ENCODE peak calls at places on chromosomes 3 and 15, in five cellular contexts. One of them, this sample, is unnamed.

GRCh38 chr3:28286595-28286994 is 45.2 kb downstream of the CMC1 start:
- DNase-seq in AG09309: peak; percentile 24
- DNase-seq in bronchial epithelial cell: peak; percentile 52
- DNase-seq in cardiac fibroblast: peak; percentile 69
- DNase-seq in stomach: no peak
- DNase-seq in this sample: no peak

GRCh38 chr3:44045476-44046275 is 196.0 kb upstream of the TOPAZ1 start:
- DNase-seq in bronchial epithelial cell: no peak
- DNase-seq in cardiac fibroblast: peak; percentile 38
- DNase-seq in AG09309: no peak
- DNase-seq in stomach: peak; percentile 50
- DNase-seq in this sample: no peak

GRCh38 chr15:38961886-38962285 is 397.3 kb upstream of the RASGRP1 start:
- DNase-seq in stomach: no peak
- DNase-seq in cardiac fibroblast: peak; percentile 12
- DNase-seq in AG09309: peak; percentile 10
- DNase-seq in bronchial epithelial cell: no peak
- DNase-seq in this sample: no peak

GRCh38 chr3:124952456-124952855 is 17.9 kb upstream of the MUC13 start:
- DNase-seq in stomach: no peak
- DNase-seq in cardiac fibroblast: no peak
- DNase-seq in AG09309: no peak
- DNase-seq in bronchial epithelial cell: no peak
- DNase-seq in this sample: no peak

GRCh38 chr3:142285057-142285666 is 59.8 kb upstream of the GK5 start:
- DNase-seq in cardiac fibroblast: no peak
- DNase-seq in AG09309: no peak
- DNase-seq in bronchial epithelial cell: no peak
- DNase-seq in stomach: no peak
- DNase-seq in this sample: no peak

GRCh38 chr3:85342915-85343314 is 384.1 kb downstream of the CADM2 start:
- DNase-seq in bronchial epithelial cell: peak; percentile 37
- DNase-seq in stomach: no peak
- DNase-seq in cardiac fibroblast: peak; percentile 0
- DNase-seq in AG09309: no peak
- DNase-seq in this sample: no peak

GRCh38 chr15:100048736-100049135 is 293.0 kb downstream of the ADAMTS17 start:
- DNase-seq in bronchial epithelial cell: no peak
- DNase-seq in AG09309: no peak
- DNase-seq in cardiac fibroblast: no peak
- DNase-seq in stomach: no peak
- DNase-seq in this sample: no peak

GRCh38 chr3:136979684-136980083 is 21.9 kb downstream of the IL20RB start:
- DNase-seq in stomach: no peak
- DNase-seq in bronchial epithelial cell: peak; percentile 74
- DNase-seq in cardiac fibroblast: peak; percentile 52
- DNase-seq in AG09309: no peak
- DNase-seq in this sample: no peak

GRCh38 chr15:61011576-61012336 is 217.3 kb downstream of the RORA start:
- DNase-seq in AG09309: no peak
- DNase-seq in bronchial epithelial cell: no peak
- DNase-seq in stomach: no peak
- DNase-seq in cardiac fibroblast: no peak
- DNase-seq in this sample: no peak

GRCh38 chr3:47817609-47818008 is 14.7 kb downstream of the DHX30 start:
- DNase-seq in cardiac fibroblast: no peak
- DNase-seq in bronchial epithelial cell: no peak
- DNase-seq in AG09309: no peak
- DNase-seq in stomach: no peak
- DNase-seq in this sample: no peak

GRCh38 chr3:47813551-47814177 is 10.7 kb downstream of the DHX30 start:
- DNase-seq in stomach: no peak
- DNase-seq in cardiac fibroblast: no peak
- DNase-seq in AG09309: no peak
- DNase-seq in bronchial epithelial cell: no peak
- DNase-seq in this sample: no peak
- TF ChIP-seq CTCF in stomach: no peak
- TF ChIP-seq CTCF in cardiac fibroblast: no peak
- TF ChIP-seq CTCF in AG09309: no peak
- TF ChIP-seq CTCF in bronchial epithelial cell: no peak
- TF ChIP-seq CTCF in this sample: no peak

DNA sequence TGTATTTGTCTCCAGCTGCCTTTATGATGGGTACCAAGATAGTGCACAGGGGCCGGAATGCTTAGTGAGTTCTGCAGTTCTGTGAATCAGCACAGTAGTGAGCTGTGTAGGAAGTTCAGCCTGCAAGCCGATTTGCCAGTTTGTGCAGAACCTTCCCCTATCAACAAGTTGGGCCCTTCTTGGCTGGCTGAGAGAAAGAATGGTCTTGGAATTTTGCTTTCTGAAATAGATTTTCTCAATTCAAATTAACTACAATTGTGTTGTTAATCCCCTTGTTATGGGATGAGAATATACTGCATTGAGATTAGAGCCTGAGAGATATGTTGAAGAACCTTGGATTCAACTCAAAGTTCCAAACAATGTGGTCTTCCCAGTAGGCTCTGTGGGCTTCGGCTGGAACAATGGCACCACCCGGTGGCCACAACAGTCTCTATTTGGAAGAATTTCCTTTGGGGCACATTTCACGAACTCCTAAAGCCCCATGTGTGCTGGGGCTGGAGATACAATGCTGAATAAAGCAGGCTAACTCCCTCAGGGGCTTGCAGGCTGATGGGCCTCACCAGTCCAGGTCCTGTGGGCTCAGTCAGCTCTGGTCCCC is 59.1 kb downstream of the TRIM42 start:
- DNase-seq in AG09309: peak; percentile 8
- DNase-seq in bronchial epithelial cell: peak; percentile 40
- DNase-seq in cardiac fibroblast: peak; percentile 70
- DNase-seq in stomach: peak; percentile 33
- DNase-seq in this sample: peak; percentile 31
- TF ChIP-seq CTCF in AG09309: peak; percentile 60
- TF ChIP-seq CTCF in bronchial epithelial cell: peak; percentile 51
- TF ChIP-seq CTCF in cardiac fibroblast: peak; percentile 53
- TF ChIP-seq CTCF in stomach: no peak
- TF ChIP-seq CTCF in this sample: peak; percentile 45

GRCh38 chr15:98943609-98944111 is 63.9 kb downstream of the PGPEP1L start:
- DNase-seq in AG09309: no peak
- DNase-seq in cardiac fibroblast: no peak
- DNase-seq in bronchial epithelial cell: no peak
- DNase-seq in stomach: no peak
- DNase-seq in this sample: peak; percentile 37
- TF ChIP-seq CTCF in AG09309: no peak
- TF ChIP-seq CTCF in cardiac fibroblast: no peak
- TF ChIP-seq CTCF in bronchial epithelial cell: no peak
- TF ChIP-seq CTCF in stomach: no peak
- TF ChIP-seq CTCF in this sample: no peak

GRCh38 chr3:12815719-12816118 is 19.2 kb downstream of the CAND2 start:
- DNase-seq in AG09309: no peak
- DNase-seq in bronchial epithelial cell: no peak
- DNase-seq in cardiac fibroblast: no peak
- DNase-seq in stomach: no peak
- DNase-seq in this sample: no peak
- TF ChIP-seq CTCF in AG09309: no peak
- TF ChIP-seq CTCF in bronchial epithelial cell: no peak
- TF ChIP-seq CTCF in cardiac fibroblast: peak; percentile 8
- TF ChIP-seq CTCF in stomach: no peak
- TF ChIP-seq CTCF in this sample: no peak

DNA sequence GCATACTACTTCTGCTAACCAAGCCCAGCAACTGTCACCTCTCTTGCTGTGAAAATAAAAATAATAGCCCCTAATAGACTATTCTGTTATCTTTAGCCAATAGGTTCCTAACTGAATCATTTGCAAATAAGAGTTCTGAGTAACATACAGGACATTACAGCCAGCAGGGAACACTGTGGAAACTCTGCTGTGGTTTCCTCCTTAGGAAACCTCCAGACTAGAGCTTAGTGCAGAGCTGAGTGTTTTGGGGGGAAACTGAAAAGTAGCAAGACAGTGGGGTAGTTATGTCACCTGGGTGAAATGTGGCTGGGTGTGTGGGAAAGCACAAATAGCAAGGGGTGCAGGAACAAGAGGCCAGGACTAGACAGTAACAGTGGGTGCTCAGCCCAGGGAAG is 32.4 kb downstream of the DZIP1L start:
- DNase-seq in cardiac fibroblast: peak; percentile 54
- DNase-seq in bronchial epithelial cell: no peak
- DNase-seq in AG09309: no peak
- DNase-seq in stomach: no peak
- DNase-seq in this sample: no peak
- TF ChIP-seq CTCF in cardiac fibroblast: no peak
- TF ChIP-seq CTCF in bronchial epithelial cell: no peak
- TF ChIP-seq CTCF in AG09309: no peak
- TF ChIP-seq CTCF in stomach: no peak
- TF ChIP-seq CTCF in this sample: no peak

This sample was measured in uterus.